ENCODE peak calls at places on chromosome 4, in four cellular contexts. T is mesothelial cell of epicardium, D is amniotic epithelial cell, S is AG08395. K is an unnamed sample.

GRCh38 chr4:35760706-35761278 is 483.5 kb downstream of the ARAP2 start:
- DNase-seq in S (no peak), D (no peak), T (no peak), K (no peak)

GRCh38 chr4:1973218-1973617 is 35.6 kb downstream of the NELFA start:
- DNase-seq in D (no peak), T (no peak), S (no peak), K (no peak)

GRCh38 chr4:5965225-5965624 is 53.0 kb downstream of the C4orf50 start:
- DNase-seq in D (no peak), T (no peak), S (no peak), K (no peak)

GRCh38 chr4:101345596-101346311 is 1.6 kb downstream of the PPP3CA start:
- DNase-seq in D (peak), S (peak), T (peak), K (peak)

GRCh38 chr4:3340703-3341088 is 47.9 kb downstream of the RGS12 start:
- DNase-seq in D (no peak), T (no peak), S (no peak), K (no peak)

GRCh38 chr4:39850727-39851126 is 127.0 kb downstream of the PDS5A start:
- DNase-seq in S (no peak), D (no peak), T (no peak), K (no peak)

GRCh38 chr4:122514671-122515070 is 58.1 kb upstream of the IL2 start:
- DNase-seq in D (no peak), S (no peak), T (no peak), K (no peak)

GRCh38 chr4:48058620-48059530 is 42.3 kb downstream of the NIPAL1 start:
- DNase-seq in S (no peak), T (no peak), D (no peak), K (no peak)

GRCh38 chr4:98481167-98481566 is 177.2 kb downstream of the TSPAN5 start:
- DNase-seq in S (no peak), D (no peak), T (no peak), K (peak)

GRCh38 chr4:42149004-42149403 is 3.5 kb downstream of the BEND4 start:
- DNase-seq in S (no peak), T (no peak), D (no peak), K (no peak)

GRCh38 chr4:165151734-165152133 is 39.1 kb upstream of the TMEM192 start:
- DNase-seq in T (no peak), S (no peak), D (peak), K (no peak)

GRCh38 chr4:112905728-112906127 is 143.7 kb upstream of the ANK2 start:
- DNase-seq in S (no peak), D (peak), T (no peak), K (no peak)

GRCh38 chr4:152983221-152983620 is 47.1 kb downstream of the FHDC1 start:
- DNase-seq in T (no peak), D (peak), S (peak), K (no peak)

GRCh38 chr4:41538887-41539498 is 1.0 kb downstream of the LIMCH1 start:
- DNase-seq in T (no peak), S (peak), D (peak), K (no peak)

GRCh38 chr4:74692973-74693372 is 101.3 kb downstream of the BTC start:
- DNase-seq in D (peak), T (no peak), S (no peak), K (no peak)

GRCh38 chr4:48138936-48139335 is 4.9 kb upstream of the TXK start:
- DNase-seq in D (no peak), T (no peak), S (no peak), K (no peak)

GRCh38 chr4:30901781-30902479 is 181.8 kb downstream of the PCDH7 start:
- DNase-seq in T (no peak), D (no peak), S (no peak), K (no peak)

GRCh38 chr4:123430031-123430430 is 33.4 kb downstream of the SPRY1 start:
- DNase-seq in D (no peak), S (no peak), T (no peak), K (no peak)

GRCh38 chr4:90234916-90235547 is 107.8 kb downstream of the CCSER1 start:
- DNase-seq in D (no peak), T (no peak), S (no peak), K (no peak)

GRCh38 chr4:172942840-172943239 is 225.8 kb upstream of the GALNT7 start:
- DNase-seq in D (no peak), S (no peak), T (no peak), K (no peak)

GRCh38 chr4:137694138-137694537 is 161.8 kb upstream of the PCDH18 start:
- DNase-seq in T (no peak), S (no peak), D (no peak), K (peak)

GRCh38 chr4:37889849-37890500 is 909 bp upstream of the TBC1D1 start:
- DNase-seq in T (no peak), S (no peak), D (no peak), K (no peak)

GRCh38 chr4:11724731-11725130 is 296.0 kb upstream of the HS3ST1 start:
- DNase-seq in T (no peak), D (peak), S (no peak), K (peak)

GRCh38 chr4:55125087-55125721 is at the start of gene KDR:
- DNase-seq in T (peak), S (peak), D (peak), K (peak)

GRCh38 chr4:167399201-167399600 is 164.9 kb upstream of the SPOCK3 start:
- DNase-seq in D (no peak), S (no peak), T (no peak), K (no peak)

GRCh38 chr4:101277661-101278060 is 69.7 kb downstream of the PPP3CA start:
- DNase-seq in S (peak), T (no peak), D (peak), K (peak)

GRCh38 chr4:151676301-151676700 is 84.5 kb downstream of the GATB start:
- DNase-seq in D (peak), S (peak), T (no peak), K (peak)

GRCh38 chr4:25984796-25985195 is 70.8 kb downstream of the SMIM20 start:
- DNase-seq in S (no peak), T (no peak), D (no peak), K (no peak)

GRCh38 chr4:3701271-3702083 is 64.7 kb upstream of the ADRA2C start:
- DNase-seq in D (no peak), T (no peak), S (no peak), K (no peak)

GRCh38 chr4:120557372-120557771 is 365.2 kb downstream of the PRDM5 start:
- DNase-seq in S (peak), D (peak), T (no peak), K (no peak)

GRCh38 chr4:183330841-183331240 is 8.6 kb upstream of the CLDN24 start:
- DNase-seq in T (no peak), D (peak), S (no peak), K (peak)

GRCh38 chr4:56648245-56649151 is 32.6 kb downstream of the HOPX start:
- DNase-seq in D (peak), T (no peak), S (no peak), K (peak)

GRCh38 chr4:54709281-54709854 is 51.6 kb downstream of the KIT start:
- DNase-seq in T (no peak), S (no peak), D (peak), K (no peak)

GRCh38 chr4:2368779-2369437 is 49.5 kb downstream of the ZFYVE28 start:
- DNase-seq in T (no peak), D (no peak), S (no peak), K (no peak)

GRCh38 chr4:96983830-96984229 is 1143.9 kb downstream of the PDHA2 start:
- DNase-seq in S (no peak), D (peak), T (no peak), K (no peak)

GRCh38 chr4:39621582-39621981 is 17.1 kb downstream of the SMIM14 start:
- DNase-seq in D (peak), S (peak), T (no peak), K (peak)

GRCh38 chr4:148442830-148443549 is 776 bp upstream of the NR3C2 start:
- DNase-seq in T (no peak), D (no peak), S (no peak), K (no peak)

GRCh38 chr4:53613428-53613827 is 22.1 kb upstream of the LNX1 start:
- DNase-seq in D (no peak), T (no peak), S (no peak), K (no peak)